ENCODE peak calls at places on chromosomes 4 and X, in eight cellular contexts. J is NCI-H526, O is tibial artery, B is HEK293T, H is KBM-7, R is CMK, Y is activated B cell treated with CpG ODN at 0.5 μM for 24 hours, F is ELF-1. K is an unnamed sample.

GRCh38 chrX:9654928-9655327 is 110.7 kb downstream of the GPR143 start:
- DNase-seq in O (no peak), R (no peak), H (no peak), J (no peak), B (no peak), Y (no peak), F (no peak), K (no peak)

GRCh38 chrX:38061335-38061734 is 55.0 kb downstream of the SYTL5 start:
- DNase-seq in O (no peak), B (peak; percentile 45), R (no peak), H (no peak), Y (no peak), F (no peak), J (no peak), K (no peak)

GRCh38 chr4:158280856-158281255 is 70.6 kb downstream of the TMEM144 start:
- DNase-seq in R (no peak), F (no peak), J (no peak), H (no peak), Y (no peak), O (no peak), B (no peak), K (no peak)

GRCh38 chr4:37893164-37893563 is 2.3 kb downstream of the TBC1D1 start:
- DNase-seq in H (no peak), F (no peak), R (no peak), O (no peak), Y (no peak), B (no peak), J (no peak), K (no peak)

GRCh38 chr4:41160010-41160789 is 54.1 kb downstream of the APBB2 start:
- DNase-seq in F (peak; percentile 72), O (no peak), B (no peak), J (no peak), R (no peak), Y (no peak), H (no peak), K (no peak)

GRCh38 chr4:5812506-5813229 is 80.2 kb downstream of the CRMP1 start:
- DNase-seq in O (peak; percentile 51), B (peak; percentile 69), J (peak; percentile 89), R (peak; percentile 37), Y (no peak), F (peak; percentile 52), H (peak; percentile 58), K (peak; percentile 63)

GRCh38 chr4:66555301-66555700 is 885.0 kb upstream of the EPHA5 start:
- DNase-seq in R (no peak), B (no peak), H (no peak), O (no peak), Y (no peak), F (no peak), J (no peak), K (no peak)

GRCh38 chr4:137000432-137000831 is 531.9 kb downstream of the PCDH18 start:
- DNase-seq in R (no peak), Y (no peak), J (no peak), O (no peak), F (no peak), B (no peak), H (no peak), K (no peak)

K was measured in neuronal stem cell.